ENCODE peak calls at places on chromosomes 2 and 18, in eight cellular contexts. One of them, this sample, is unnamed. For H3K36me3, the result is how much of the 10 kb centered on the place peaks cover.

GRCh38 chr2:233350708-233351107 is 3.6 kb upstream of the DGKD start:
- DNase-seq in PC-9: peak
- DNase-seq in IMR-90: peak
- DNase-seq in GM06990: no peak
- DNase-seq in ovary: no peak
- DNase-seq in effector memory CD4-positive, alpha-beta T cell: no peak
- DNase-seq in iPS DF 6.9: no peak
- DNase-seq in K562: peak
- DNase-seq in this sample: no peak

GRCh38 chr2:29115797-29116781 is 874 bp downstream of the CLIP4 start:
- DNase-seq in PC-9: peak
- DNase-seq in IMR-90: peak
- DNase-seq in GM06990: peak
- DNase-seq in ovary: peak
- DNase-seq in effector memory CD4-positive, alpha-beta T cell: peak
- DNase-seq in iPS DF 6.9: no peak
- DNase-seq in K562: no peak
- DNase-seq in this sample: peak

GRCh38 chr18:59385191-59385590 is 26.1 kb upstream of the LMAN1 start:
- DNase-seq in PC-9: no peak
- DNase-seq in IMR-90: no peak
- DNase-seq in GM06990: no peak
- DNase-seq in ovary: no peak
- DNase-seq in effector memory CD4-positive, alpha-beta T cell: no peak
- DNase-seq in iPS DF 6.9: no peak
- DNase-seq in K562: no peak
- DNase-seq in this sample: no peak

GRCh38 chr2:37631698-37632097 is 39.7 kb downstream of the CDC42EP3 start:
- DNase-seq in PC-9: no peak
- DNase-seq in IMR-90: no peak
- DNase-seq in GM06990: no peak
- DNase-seq in ovary: no peak
- DNase-seq in effector memory CD4-positive, alpha-beta T cell: no peak
- DNase-seq in iPS DF 6.9: no peak
- DNase-seq in K562: no peak
- DNase-seq in this sample: no peak

GRCh38 chr18:67794512-67794911 is 278.0 kb upstream of the DSEL start:
- DNase-seq in PC-9: no peak
- DNase-seq in IMR-90: peak
- DNase-seq in GM06990: no peak
- DNase-seq in ovary: no peak
- DNase-seq in effector memory CD4-positive, alpha-beta T cell: no peak
- DNase-seq in iPS DF 6.9: no peak
- DNase-seq in K562: no peak
- DNase-seq in this sample: no peak

GRCh38 chr18:36843784-36844183 is 14.9 kb downstream of the KIAA1328 start:
- DNase-seq in PC-9: no peak
- DNase-seq in IMR-90: peak
- DNase-seq in GM06990: no peak
- DNase-seq in ovary: no peak
- DNase-seq in effector memory CD4-positive, alpha-beta T cell: no peak
- DNase-seq in iPS DF 6.9: no peak
- DNase-seq in K562: no peak
- DNase-seq in this sample: no peak

GRCh38 chr18:55998071-55998522 is 410.1 kb upstream of the TCF4 start:
- DNase-seq in PC-9: peak
- DNase-seq in IMR-90: peak
- DNase-seq in GM06990: no peak
- DNase-seq in ovary: peak
- DNase-seq in effector memory CD4-positive, alpha-beta T cell: no peak
- DNase-seq in iPS DF 6.9: no peak
- DNase-seq in K562: no peak
- DNase-seq in this sample: no peak

GRCh38 chr2:67180841-67181240 is 216.3 kb upstream of the ETAA1 start:
- DNase-seq in PC-9: no peak
- DNase-seq in IMR-90: no peak
- DNase-seq in GM06990: no peak
- DNase-seq in ovary: no peak
- DNase-seq in effector memory CD4-positive, alpha-beta T cell: no peak
- DNase-seq in iPS DF 6.9: no peak
- DNase-seq in K562: no peak
- DNase-seq in this sample: no peak

GRCh38 chr2:10091182-10091932 is 11.1 kb upstream of the CYS1 start:
- DNase-seq in PC-9: no peak
- DNase-seq in IMR-90: no peak
- DNase-seq in GM06990: no peak
- DNase-seq in ovary: no peak
- DNase-seq in effector memory CD4-positive, alpha-beta T cell: no peak
- DNase-seq in iPS DF 6.9: no peak
- DNase-seq in K562: no peak
- DNase-seq in this sample: no peak

GRCh38 chr2:229407170-229407569 is 136.1 kb upstream of the PID1 start:
- DNase-seq in PC-9: no peak
- DNase-seq in IMR-90: peak
- DNase-seq in GM06990: no peak
- DNase-seq in ovary: peak
- DNase-seq in effector memory CD4-positive, alpha-beta T cell: no peak
- DNase-seq in iPS DF 6.9: no peak
- DNase-seq in K562: no peak
- DNase-seq in this sample: no peak

GRCh38 chr18:10013621-10014543 is 100.1 kb downstream of the VAPA start:
- DNase-seq in PC-9: no peak
- DNase-seq in IMR-90: no peak
- DNase-seq in GM06990: no peak
- DNase-seq in ovary: no peak
- DNase-seq in effector memory CD4-positive, alpha-beta T cell: no peak
- DNase-seq in iPS DF 6.9: no peak
- DNase-seq in K562: no peak
- DNase-seq in this sample: no peak

GRCh38 chr2:66526171-66526570 is 91.2 kb downstream of the MEIS1 start:
- DNase-seq in PC-9: no peak
- DNase-seq in IMR-90: no peak
- DNase-seq in GM06990: no peak
- DNase-seq in ovary: no peak
- DNase-seq in effector memory CD4-positive, alpha-beta T cell: no peak
- DNase-seq in iPS DF 6.9: no peak
- DNase-seq in K562: no peak
- DNase-seq in this sample: peak

GRCh38 chr2:200321780-200322534 is 15.5 kb downstream of the SPATS2L start:
- DNase-seq in PC-9: peak
- DNase-seq in IMR-90: no peak
- DNase-seq in GM06990: no peak
- DNase-seq in ovary: no peak
- DNase-seq in effector memory CD4-positive, alpha-beta T cell: no peak
- DNase-seq in iPS DF 6.9: no peak
- DNase-seq in K562: no peak
- DNase-seq in this sample: no peak

GRCh38 chr2:217371681-217372297 is 511.9 kb upstream of the TNP1 start:
- DNase-seq in PC-9: no peak
- DNase-seq in IMR-90: no peak
- DNase-seq in GM06990: no peak
- DNase-seq in ovary: no peak
- DNase-seq in effector memory CD4-positive, alpha-beta T cell: no peak
- DNase-seq in iPS DF 6.9: no peak
- DNase-seq in K562: no peak
- DNase-seq in this sample: no peak

GRCh38 chr18:41724195-41724594 is 230.8 kb upstream of the PIK3C3 start:
- DNase-seq in PC-9: no peak
- DNase-seq in IMR-90: no peak
- DNase-seq in GM06990: no peak
- DNase-seq in ovary: no peak
- DNase-seq in effector memory CD4-positive, alpha-beta T cell: no peak
- DNase-seq in iPS DF 6.9: no peak
- DNase-seq in K562: no peak
- DNase-seq in this sample: no peak

GRCh38 chr2:137252934-137253333 is 487.6 kb downstream of the THSD7B start:
- DNase-seq in PC-9: no peak
- DNase-seq in IMR-90: no peak
- DNase-seq in GM06990: no peak
- DNase-seq in ovary: no peak
- DNase-seq in effector memory CD4-positive, alpha-beta T cell: no peak
- DNase-seq in iPS DF 6.9: no peak
- DNase-seq in K562: no peak
- DNase-seq in this sample: no peak

GRCh38 chr2:206801417-206801772 is 36.0 kb downstream of the FASTKD2 start:
- DNase-seq in PC-9: no peak
- DNase-seq in IMR-90: no peak
- DNase-seq in GM06990: no peak
- DNase-seq in ovary: no peak
- DNase-seq in effector memory CD4-positive, alpha-beta T cell: no peak
- DNase-seq in iPS DF 6.9: no peak
- DNase-seq in K562: no peak
- DNase-seq in this sample: no peak

GRCh38 chr2:59032469-59032868 is 791.3 kb upstream of the FANCL start:
- DNase-seq in PC-9: no peak
- DNase-seq in IMR-90: no peak
- DNase-seq in GM06990: no peak
- DNase-seq in ovary: no peak
- DNase-seq in effector memory CD4-positive, alpha-beta T cell: no peak
- DNase-seq in iPS DF 6.9: no peak
- DNase-seq in K562: no peak
- DNase-seq in this sample: no peak

DNA sequence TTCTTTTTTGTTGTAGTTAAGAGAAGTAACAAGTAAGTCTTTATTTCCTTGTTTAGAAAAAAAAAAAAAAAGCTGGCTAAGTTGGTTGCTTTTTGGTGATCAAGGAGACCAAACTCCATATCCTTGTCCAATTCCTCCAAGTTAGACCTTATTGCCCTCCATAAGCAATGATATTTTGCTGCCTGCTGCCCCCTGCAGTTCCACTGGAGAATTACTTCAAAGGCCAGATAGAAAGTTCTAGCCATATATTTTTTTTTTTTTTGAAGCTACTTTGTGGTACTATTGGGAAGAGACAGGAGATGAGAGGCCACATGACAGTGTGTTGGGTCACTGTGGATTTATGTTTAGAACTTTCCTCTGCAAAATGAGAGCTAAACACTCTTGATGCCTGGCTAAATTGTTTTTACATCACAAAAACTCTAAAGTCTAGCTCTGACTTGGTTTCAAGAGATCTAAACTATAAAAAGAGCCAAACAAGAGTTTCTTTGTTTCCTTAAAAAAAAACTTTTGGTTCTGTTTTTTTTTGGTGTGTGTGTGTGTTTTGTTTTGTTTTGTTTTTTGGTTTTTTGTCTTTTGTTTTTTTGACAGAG is 80.7 kb upstream of the RASGRP3 start:
- DNase-seq in PC-9: no peak
- DNase-seq in IMR-90: peak
- DNase-seq in GM06990: no peak
- DNase-seq in ovary: no peak
- DNase-seq in effector memory CD4-positive, alpha-beta T cell: peak
- DNase-seq in iPS DF 6.9: no peak
- DNase-seq in K562: peak
- DNase-seq in this sample: peak
- H3K36me3 ChIP-seq in PC-9: under half
- H3K36me3 ChIP-seq in IMR-90: under half
- H3K36me3 ChIP-seq in GM06990: under half
- H3K36me3 ChIP-seq in ovary: under half
- H3K36me3 ChIP-seq in effector memory CD4-positive, alpha-beta T cell: under half
- H3K36me3 ChIP-seq in iPS DF 6.9: under half
- H3K36me3 ChIP-seq in K562: under half
- H3K36me3 ChIP-seq in this sample: under half

DNA sequence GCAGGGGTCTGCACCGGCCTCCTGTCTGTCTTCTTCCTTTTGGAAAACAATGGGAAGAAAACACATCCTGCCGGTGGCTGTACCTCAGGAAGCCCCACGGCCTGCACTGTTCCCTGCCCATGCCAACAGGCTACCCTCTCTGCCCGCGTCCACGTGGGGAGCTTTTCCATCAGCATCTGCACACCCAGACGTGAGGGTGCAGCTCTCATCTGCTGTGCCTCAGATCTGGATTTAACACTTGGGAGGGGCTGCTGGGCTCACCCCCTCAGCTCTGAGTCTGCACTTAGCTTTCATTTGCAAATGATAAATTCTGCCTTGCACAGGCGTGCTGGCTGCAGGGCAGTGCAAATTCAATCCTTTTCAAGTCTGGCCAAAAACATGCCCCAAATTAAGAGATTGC is 245.6 kb downstream of the TWIST2 start:
- DNase-seq in PC-9: no peak
- DNase-seq in IMR-90: no peak
- DNase-seq in GM06990: no peak
- DNase-seq in ovary: no peak
- DNase-seq in effector memory CD4-positive, alpha-beta T cell: no peak
- DNase-seq in iPS DF 6.9: no peak
- DNase-seq in K562: no peak
- DNase-seq in this sample: peak
- H3K36me3 ChIP-seq in PC-9: under half
- H3K36me3 ChIP-seq in IMR-90: under half
- H3K36me3 ChIP-seq in GM06990: under half
- H3K36me3 ChIP-seq in ovary: under half
- H3K36me3 ChIP-seq in effector memory CD4-positive, alpha-beta T cell: under half
- H3K36me3 ChIP-seq in iPS DF 6.9: under half
- H3K36me3 ChIP-seq in K562: under half
- H3K36me3 ChIP-seq in this sample: under half

DNA sequence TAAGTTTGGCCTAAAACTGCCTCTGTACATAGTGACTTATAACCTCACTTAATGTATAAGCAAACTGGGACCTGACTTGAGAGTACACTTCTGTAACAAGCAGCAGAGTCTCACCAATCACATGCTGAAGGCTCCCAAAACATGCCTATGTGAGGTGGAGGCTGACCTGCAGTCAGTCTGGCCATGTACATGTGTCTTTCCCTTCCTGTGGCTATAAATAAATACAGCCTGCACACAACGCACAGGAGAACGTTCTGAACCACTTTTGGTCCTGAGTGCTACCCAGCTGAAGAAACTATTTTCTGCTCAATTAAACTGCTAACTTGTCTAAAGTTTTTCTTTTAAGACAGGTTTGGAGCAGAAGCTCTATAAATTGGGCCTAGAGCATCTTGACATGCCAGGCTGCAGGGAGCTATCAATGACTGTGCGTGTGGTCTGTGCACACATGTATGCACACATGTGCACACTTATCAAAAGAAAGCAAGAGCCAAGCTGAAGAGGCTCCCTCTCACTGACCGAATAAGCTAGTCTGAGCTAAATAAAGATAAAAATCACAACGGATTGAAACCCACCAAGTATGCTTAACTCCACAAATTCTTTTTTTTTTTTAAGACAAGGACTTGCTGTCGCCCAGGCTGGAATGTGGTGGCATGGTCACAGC is 15.0 kb downstream of the RNASEH1 start:
- DNase-seq in PC-9: no peak
- DNase-seq in IMR-90: no peak
- DNase-seq in GM06990: no peak
- DNase-seq in ovary: no peak
- DNase-seq in effector memory CD4-positive, alpha-beta T cell: no peak
- DNase-seq in iPS DF 6.9: no peak
- DNase-seq in K562: no peak
- DNase-seq in this sample: no peak
- H3K36me3 ChIP-seq in PC-9: half or more
- H3K36me3 ChIP-seq in IMR-90: under half
- H3K36me3 ChIP-seq in GM06990: under half
- H3K36me3 ChIP-seq in ovary: under half
- H3K36me3 ChIP-seq in effector memory CD4-positive, alpha-beta T cell: half or more
- H3K36me3 ChIP-seq in iPS DF 6.9: under half
- H3K36me3 ChIP-seq in K562: half or more
- H3K36me3 ChIP-seq in this sample: half or more

DNA sequence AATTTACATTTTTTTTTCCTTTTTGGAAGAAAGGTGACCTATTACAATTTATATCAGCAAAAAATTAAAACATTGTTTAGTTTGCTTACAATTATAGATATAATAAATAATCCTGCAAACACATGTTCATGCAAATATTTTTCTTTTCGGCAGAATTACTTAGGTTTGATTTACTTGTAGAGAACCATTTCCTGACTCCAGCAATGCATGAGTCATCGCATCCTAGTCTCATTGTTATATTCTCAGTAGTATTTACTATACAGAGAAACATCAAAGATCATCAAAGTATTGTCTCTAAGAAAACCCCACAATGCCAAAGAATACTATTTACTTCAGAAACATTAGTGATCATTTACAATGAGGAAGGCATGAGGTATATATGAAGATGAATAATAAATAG is 40.4 kb upstream of the MTIF2 start:
- DNase-seq in PC-9: no peak
- DNase-seq in IMR-90: peak
- DNase-seq in GM06990: no peak
- DNase-seq in ovary: no peak
- DNase-seq in effector memory CD4-positive, alpha-beta T cell: no peak
- DNase-seq in iPS DF 6.9: no peak
- DNase-seq in K562: no peak
- DNase-seq in this sample: no peak
- H3K36me3 ChIP-seq in PC-9: under half
- H3K36me3 ChIP-seq in IMR-90: under half
- H3K36me3 ChIP-seq in GM06990: under half
- H3K36me3 ChIP-seq in ovary: under half
- H3K36me3 ChIP-seq in effector memory CD4-positive, alpha-beta T cell: under half
- H3K36me3 ChIP-seq in iPS DF 6.9: under half
- H3K36me3 ChIP-seq in K562: half or more
- H3K36me3 ChIP-seq in this sample: under half